ENCODE peak calls at places on chromosomes 6 and 20, in seven cellular contexts. F is HepG2, H is K562, B is astrocyte, J is GM23248, Q is IMR-90, P is DND-41. E is an unnamed sample.

GRCh38 chr6:20680697-20681165 is 146.5 kb downstream of the CDKAL1 start:
- DNase-seq in Q (peak), J (peak), F (no peak), P (no peak), B (no peak), H (no peak), E (no peak)

GRCh38 chr6:156988276-156989158 is 211.3 kb downstream of the ARID1B start:
- DNase-seq in P (no peak), B (peak), F (peak), J (no peak), H (peak), Q (no peak), E (peak)

GRCh38 chr20:33450867-33451266 is 7.3 kb upstream of the SNTA1 start:
- DNase-seq in Q (peak), H (peak), B (peak), F (no peak), P (no peak), J (peak), E (no peak)

GRCh38 chr6:161452241-161452640 is 178.4 kb upstream of the AGPAT4 start:
- DNase-seq in P (no peak), H (no peak), B (no peak), J (no peak), F (no peak), Q (no peak), E (no peak)

GRCh38 chr6:90429713-90430112 is 133.1 kb upstream of the BACH2 start:
- DNase-seq in J (no peak), H (peak), F (no peak), Q (no peak), P (no peak), B (peak), E (peak)

GRCh38 chr6:24478903-24479302 is 10.5 kb downstream of the GPLD1 start:
- DNase-seq in Q (no peak), J (no peak), B (no peak), P (no peak), F (no peak), H (no peak), E (no peak)

GRCh38 chr6:123527406-123527805 is 109.3 kb downstream of the TRDN start:
- DNase-seq in J (no peak), Q (no peak), B (peak), H (no peak), F (no peak), P (no peak), E (no peak)

GRCh38 chr6:26311385-26312095 is 53.5 kb upstream of the BTN3A2 start:
- DNase-seq in F (peak), P (peak), B (peak), H (peak), Q (peak), J (peak), E (peak)

GRCh38 chr6:21367649-21368154 is 225.8 kb upstream of the SOX4 start:
- DNase-seq in Q (no peak), F (peak), H (no peak), B (no peak), J (no peak), P (no peak), E (no peak)

GRCh38 chr6:33217681-33218080 is 9.4 kb downstream of the RING1 start:
- DNase-seq in P (no peak), Q (no peak), J (peak), F (no peak), H (no peak), B (no peak), E (no peak)

GRCh38 chr20:57400262-57400701 is 9.1 kb downstream of the RBM38 start:
- DNase-seq in B (no peak), P (no peak), J (no peak), F (no peak), Q (no peak), H (no peak), E (no peak)

GRCh38 chr6:43851204-43851855 is 81.3 kb downstream of the VEGFA start:
- DNase-seq in B (peak), P (no peak), F (peak), H (no peak), J (peak), Q (peak), E (no peak)

GRCh38 chr6:37308084-37308817 is 45.5 kb upstream of the RNF8 start:
- DNase-seq in P (no peak), B (peak), H (no peak), Q (peak), F (no peak), J (peak), E (no peak)

GRCh38 chr6:148700713-148701392 is 46.0 kb upstream of the UST start:
- DNase-seq in Q (peak), P (peak), B (peak), J (peak), H (no peak), F (no peak), E (peak)

GRCh38 chr6:27188885-27189418 is 58.5 kb upstream of the PRSS16 start:
- DNase-seq in H (peak), P (peak), B (peak), F (peak), J (peak), Q (peak), E (peak)

GRCh38 chr6:116278853-116279231 is 888 bp downstream of the TSPYL1 start:
- DNase-seq in P (no peak), H (peak), B (no peak), F (peak), J (no peak), Q (peak), E (no peak)

GRCh38 chr20:53622247-53623114 is 28.8 kb upstream of the ZNF217 start:
- DNase-seq in Q (no peak), P (peak), H (peak), B (no peak), F (peak), J (no peak), E (no peak)

GRCh38 chr20:19292254-19292653 is 79.8 kb downstream of the SLC24A3 start:
- DNase-seq in H (no peak), P (no peak), F (no peak), Q (no peak), B (no peak), J (no peak), E (no peak)

GRCh38 chr6:77424761-77425160 is 38.5 kb downstream of the HTR1B start:
- DNase-seq in J (no peak), B (no peak), F (no peak), P (no peak), Q (no peak), H (no peak), E (no peak)

GRCh38 chr6:167295495-167296292 is 4.6 kb downstream of the UNC93A start:
- DNase-seq in B (no peak), Q (no peak), H (no peak), P (no peak), F (no peak), J (no peak), E (no peak)

GRCh38 chr6:160121558-160121957 is at the start of gene SLC22A1:
- DNase-seq in P (no peak), J (no peak), F (no peak), H (no peak), Q (no peak), B (no peak), E (no peak)

GRCh38 chr6:33077908-33078307 is 2.1 kb downstream of the HLA-DPB1 start:
- DNase-seq in Q (no peak), B (no peak), P (no peak), F (no peak), J (no peak), H (no peak), E (no peak)

GRCh38 chr6:167547751-167548150 is 222.9 kb downstream of the TTLL2 start:
- DNase-seq in Q (no peak), H (no peak), J (no peak), B (peak), P (peak), F (no peak), E (no peak)

GRCh38 chr6:81752969-81753708 is 658 bp upstream of the TENT5A start:
- DNase-seq in Q (peak), B (peak), F (peak), J (peak), P (no peak), H (peak), E (peak)

GRCh38 chr6:97703661-97704060 is 420.6 kb upstream of the MMS22L start:
- DNase-seq in F (no peak), H (no peak), B (peak), P (no peak), Q (no peak), J (no peak), E (no peak)

GRCh38 chr6:46715106-46715505 is 20.1 kb downstream of the PLA2G7 start:
- DNase-seq in H (no peak), B (peak), P (no peak), J (peak), Q (no peak), F (no peak), E (no peak)

GRCh38 chr6:11163932-11164331 is 52.4 kb upstream of the ERVFRD-1 start:
- DNase-seq in B (no peak), F (peak), H (no peak), Q (no peak), J (no peak), P (no peak), E (no peak)

GRCh38 chr6:108655840-108656650 is 95.3 kb downstream of the FOXO3 start:
- DNase-seq in Q (peak), P (no peak), F (peak), J (peak), H (no peak), B (peak), E (no peak)

GRCh38 chr6:14818422-14818884 is 427.4 kb upstream of the JARID2 start:
- DNase-seq in H (no peak), J (peak), F (no peak), Q (no peak), P (no peak), B (no peak), E (no peak)

GRCh38 chr6:163955752-163956151 is 541.2 kb downstream of the QKI start:
- DNase-seq in H (no peak), P (no peak), F (no peak), Q (no peak), B (no peak), J (no peak), E (no peak)

GRCh38 chr6:124233221-124233620 is 429.6 kb downstream of the NKAIN2 start:
- DNase-seq in F (no peak), P (no peak), J (no peak), B (no peak), Q (no peak), H (no peak), E (no peak)

GRCh38 chr6:4908062-4908461 is 95.8 kb downstream of the RPP40 start:
- DNase-seq in P (no peak), J (peak), H (no peak), Q (no peak), F (no peak), B (no peak), E (no peak)

GRCh38 chr6:39048481-39049399 is at the start of gene GLP1R:
- DNase-seq in P (peak), H (no peak), F (no peak), J (no peak), Q (no peak), B (no peak), E (peak)
- H3K9ac ChIP-seq in P (peak), H (no peak), F (no peak), J (no peak), Q (no peak), B (no peak), E (no peak)

DNA sequence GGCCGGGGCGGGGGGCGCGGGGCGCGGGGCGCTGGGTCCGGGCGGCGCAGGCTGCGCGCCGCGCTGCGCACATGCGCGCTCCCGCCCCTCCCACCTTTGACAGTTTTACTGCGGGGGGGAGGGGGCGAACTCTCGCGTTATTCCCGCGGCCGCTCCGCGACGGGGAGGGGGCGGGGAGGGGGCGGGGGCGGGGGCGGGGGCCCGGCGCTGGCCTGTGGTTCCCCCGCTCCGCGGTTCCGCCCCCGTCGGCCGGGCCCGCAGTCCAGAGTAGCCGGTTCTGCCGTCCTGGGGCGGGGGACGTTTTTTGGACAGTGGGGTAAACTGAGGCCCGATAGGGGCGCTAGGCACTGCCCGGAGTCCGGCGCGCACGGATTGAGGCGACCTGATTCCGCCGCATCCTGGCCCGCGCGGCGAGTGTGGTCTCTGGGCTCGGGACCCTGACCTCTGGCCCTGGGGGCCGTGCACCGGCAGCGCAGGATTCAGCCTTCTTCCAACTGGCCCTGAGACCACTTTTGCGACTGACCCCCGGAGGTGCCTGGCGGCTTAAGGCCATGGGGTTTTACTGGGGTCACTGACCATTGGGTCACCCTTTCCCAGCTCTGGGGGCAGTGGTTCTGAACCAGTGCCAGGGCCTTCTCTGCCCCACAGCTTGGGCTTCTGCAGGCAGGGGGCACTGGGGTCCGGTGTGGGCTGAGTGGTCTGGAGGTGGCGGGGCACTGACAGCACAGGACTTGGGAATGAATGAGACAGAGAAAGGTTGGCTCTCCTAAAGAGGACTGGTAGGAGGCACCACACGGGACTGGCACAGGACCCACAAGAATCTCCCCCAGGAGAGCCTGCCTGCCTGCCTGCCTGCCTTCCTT is at the start of gene ZNF512B:
- DNase-seq in Q (peak), H (peak), B (no peak), J (peak), P (peak), F (peak), E (peak)
- H2AFZ ChIP-seq in Q (peak), H (peak), B (peak), J (peak), P (peak), F (no peak), E (peak)

DNA sequence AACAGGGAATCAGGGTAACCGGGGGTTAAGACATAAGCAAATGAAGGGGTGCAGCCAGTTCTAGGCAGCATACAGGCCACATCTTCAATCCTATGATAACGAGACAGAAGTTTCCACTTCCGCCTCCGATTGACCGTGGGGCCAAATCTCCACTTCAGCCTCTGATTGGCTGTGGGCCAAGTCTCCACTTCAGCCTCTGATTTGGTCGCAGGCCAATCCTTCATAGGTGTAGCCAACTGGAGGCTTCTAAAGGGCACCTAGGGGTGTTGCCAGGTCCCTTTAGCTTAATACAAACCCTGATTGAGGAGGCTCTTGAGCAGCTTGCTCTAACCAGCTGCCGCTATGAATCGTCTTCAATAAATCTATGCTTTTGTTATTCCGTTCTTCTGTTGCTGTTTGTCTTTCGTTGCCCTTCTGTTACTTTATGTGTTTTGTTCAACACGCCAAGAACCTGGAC is 2.1 kb upstream of the ERGIC3 start:
- DNase-seq in J (no peak), B (no peak), P (no peak), F (peak), H (peak), Q (no peak), E (peak)
- H3K9ac ChIP-seq in J (no peak), B (no peak), P (no peak), F (peak), H (no peak), Q (no peak), E (no peak)

GRCh38 chr6:28334272-28335039 is 1.5 kb downstream of the ZSCAN31 start:
- DNase-seq in Q (no peak), P (no peak), H (peak), F (no peak), B (no peak), J (no peak), E (no peak)
- H2AFZ ChIP-seq in Q (no peak), P (peak), H (peak), F (no peak), B (no peak), J (no peak), E (no peak)

DNA sequence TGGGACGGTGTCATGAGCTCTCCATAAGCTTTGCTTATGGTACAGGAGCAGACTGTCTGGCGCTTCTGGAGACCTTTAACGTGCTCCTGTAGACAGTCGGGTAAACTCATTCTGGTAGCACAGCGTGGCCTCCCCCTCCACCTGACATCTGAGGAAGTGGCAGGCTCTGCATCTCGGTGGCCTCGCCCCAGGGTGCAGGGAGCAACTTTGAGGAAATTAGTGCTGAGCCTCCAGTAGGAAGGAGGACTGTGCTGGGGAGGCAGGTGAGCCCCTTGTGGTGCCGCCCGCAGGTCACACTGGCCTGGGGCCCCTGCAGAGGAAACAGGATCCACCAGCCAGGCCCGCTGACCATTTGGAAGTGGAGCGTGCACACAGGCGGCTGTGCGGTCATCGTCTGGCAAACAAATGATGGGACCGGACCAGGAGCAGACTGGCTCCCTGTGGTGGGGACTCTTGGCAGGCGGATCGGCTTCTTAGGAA is 57.9 kb downstream of the SYNJ2 start:
- DNase-seq in J (no peak), P (no peak), Q (peak), B (peak), H (peak), F (peak), E (no peak)
- H3K9ac ChIP-seq in J (peak), P (no peak), Q (peak), B (peak), H (peak), F (peak), E (no peak)

GRCh38 chr20:38514947-38515346 is 42.3 kb downstream of the RALGAPB start:
- DNase-seq in P (no peak), F (no peak), Q (no peak), J (no peak), B (no peak), H (peak), E (no peak)

GRCh38 chr20:38515631-38516030 is 43.0 kb downstream of the RALGAPB start:
- DNase-seq in P (no peak), Q (no peak), H (no peak), J (no peak), F (no peak), B (no peak), E (no peak)

GRCh38 chr20:38514185-38514584 is 41.5 kb downstream of the RALGAPB start:
- DNase-seq in Q (no peak), B (no peak), J (no peak), F (no peak), H (no peak), P (no peak), E (no peak)
- H2AFZ ChIP-seq in Q (no peak), B (no peak), J (no peak), F (no peak), H (no peak), P (no peak), E (no peak)

GRCh38 chr20:44644384-44645131 is 6.9 kb downstream of the ADA start:
- DNase-seq in B (no peak), Q (no peak), P (peak), H (no peak), F (no peak), J (no peak), E (no peak)

GRCh38 chr20:44642203-44643153 is 9.0 kb downstream of the ADA start:
- DNase-seq in B (peak), H (peak), Q (peak), P (no peak), J (peak), F (peak), E (peak)

GRCh38 chr20:44641305-44641704 is 10.2 kb downstream of the ADA start:
- DNase-seq in Q (no peak), J (no peak), H (no peak), P (no peak), B (no peak), F (no peak), E (no peak)

GRCh38 chr20:44643596-44644383 is 7.7 kb downstream of the ADA start:
- DNase-seq in Q (peak), H (no peak), P (peak), F (peak), J (peak), B (peak), E (peak)

DNA sequence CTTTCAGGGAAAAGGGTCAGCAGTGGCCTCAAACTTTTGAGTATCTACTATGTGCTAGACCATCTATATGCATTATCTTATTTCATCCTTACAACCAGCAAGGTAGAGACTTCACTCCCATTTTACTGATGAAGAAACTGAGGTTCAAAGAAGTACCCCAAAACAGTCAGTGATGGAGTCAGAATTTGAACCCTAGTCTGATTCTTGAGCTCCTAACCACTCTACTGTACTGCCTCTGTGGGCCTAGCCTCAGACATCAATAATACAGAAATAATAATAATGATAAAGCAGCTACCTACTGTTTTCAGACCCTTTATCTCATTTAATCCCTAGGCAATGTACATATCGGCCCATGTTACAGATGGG is 8.4 kb downstream of the ADA start:
- DNase-seq in F (no peak), B (no peak), J (no peak), Q (no peak), P (no peak), H (no peak), E (no peak)
- H3K9ac ChIP-seq in F (peak), B (peak), J (peak), Q (no peak), P (peak), H (no peak), E (no peak)

GRCh38 chr6:73798592-73798991 is 102.6 kb downstream of the CD109 start:
- DNase-seq in H (no peak), F (peak), J (peak), B (peak), Q (peak), P (no peak), E (no peak)
- H2AFZ ChIP-seq in H (no peak), F (no peak), J (no peak), B (no peak), Q (no peak), P (no peak), E (no peak)

E was measured in neural progenitor cell.